ENCODE peak calls at places on chromosomes 16 and 17, in nine cellular contexts. R is ascending aorta, V is fibroblast of pulmonary artery, E is K562, U is HCT116, P is tibial nerve, B is body of pancreas, J is cardiac fibroblast, L is RWPE2. Q is an unnamed sample.

GRCh38 chr17:40315678-40316570 is 6.9 kb downstream of the RARA start:
- DNase-seq in J (no peak), U (no peak), V (no peak), E (peak; percentile 75), B (no peak), P (peak; percentile 9), L (no peak), R (no peak), Q (no peak)

GRCh38 chr16:16857012-16857411 is 478.1 kb downstream of the NPIPA7 start:
- DNase-seq in V (no peak), B (no peak), J (no peak), U (no peak), E (no peak), P (no peak), R (no peak), L (no peak), Q (no peak)

GRCh38 chr17:71600137-71600789 is 520.6 kb upstream of the SOX9 start:
- DNase-seq in J (peak; percentile 5), R (no peak), L (no peak), U (no peak), B (no peak), V (peak; percentile 21), E (no peak), P (no peak), Q (no peak)

GRCh38 chr16:86718118-86718517 is 139.8 kb downstream of the FOXL1 start:
- DNase-seq in B (no peak), V (no peak), L (peak; percentile 76), R (no peak), E (no peak), J (peak; percentile 48), P (no peak), U (no peak), Q (no peak)

GRCh38 chr16:47732122-47732805 is 271.1 kb downstream of the PHKB start:
- DNase-seq in R (no peak), B (no peak), V (peak; percentile 83), U (peak; percentile 42), J (peak; percentile 97), L (no peak), P (no peak), E (no peak), Q (no peak)

GRCh38 chr17:60716766-60717165 is 39.1 kb downstream of the BCAS3 start:
- DNase-seq in B (no peak), J (no peak), E (no peak), P (no peak), U (no peak), R (no peak), L (no peak), V (no peak), Q (no peak)

GRCh38 chr17:373616-374225 is 21.1 kb upstream of the RPH3AL start:
- DNase-seq in V (no peak), E (no peak), R (no peak), L (peak; percentile 5), B (no peak), J (no peak), U (no peak), P (no peak), Q (no peak)

GRCh38 chr17:59786536-59787319 is 79.3 kb downstream of the VMP1 start:
- DNase-seq in E (peak; percentile 96), P (no peak), J (peak; percentile 100), R (peak; percentile 35), V (peak; percentile 100), B (peak; percentile 78), U (peak; percentile 100), L (peak; percentile 84), Q (no peak)

GRCh38 chr17:52383493-52384100 is 225.1 kb upstream of the CA10 start:
- DNase-seq in L (no peak), R (no peak), J (peak; percentile 39), U (peak; percentile 4), P (no peak), B (peak; percentile 71), E (peak; percentile 41), V (peak; percentile 66), Q (no peak)

GRCh38 chr17:1197781-1198490 is 18.2 kb upstream of the ABR start:
- DNase-seq in L (no peak), U (no peak), E (no peak), R (peak; percentile 81), V (peak; percentile 63), B (peak; percentile 65), P (peak; percentile 61), J (no peak), Q (no peak)

GRCh38 chr16:19135896-19136438 is 22.2 kb downstream of the ITPRIPL2 start:
- DNase-seq in L (peak; percentile 91), U (no peak), E (peak; percentile 62), B (no peak), R (no peak), P (no peak), V (no peak), J (peak; percentile 39), Q (no peak)

GRCh38 chr17:16417896-16418683 is 2.7 kb downstream of the TRPV2 start:
- DNase-seq in U (no peak), E (no peak), P (no peak), J (no peak), L (no peak), R (no peak), B (no peak), V (no peak), Q (no peak)

DNA sequence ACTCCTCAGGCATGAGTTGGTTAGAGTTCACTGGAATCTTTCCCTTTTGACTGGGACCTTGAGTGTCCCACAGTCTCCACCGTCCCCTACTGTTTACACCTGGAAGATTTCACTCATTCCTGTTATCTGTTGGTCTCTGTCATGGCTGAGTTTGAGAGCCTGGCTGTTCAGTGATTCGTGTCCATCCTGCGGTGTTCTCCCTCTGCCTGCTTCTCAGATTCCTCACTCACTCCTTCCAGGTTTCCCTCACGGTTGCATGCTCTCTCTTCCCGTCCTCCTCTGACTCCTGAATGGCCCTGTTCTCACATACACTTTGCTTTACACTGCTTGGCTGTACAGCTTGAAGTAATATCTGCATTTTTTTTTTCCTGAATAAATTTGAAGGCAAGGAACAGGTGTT is 24.5 kb downstream of the OR1D5 start:
- DNase-seq in U (no peak), J (no peak), E (no peak), V (no peak), P (no peak), B (no peak), L (no peak), R (no peak), Q (peak; percentile 30)
- TF ChIP-seq CTCF in U (no peak), J (no peak), E (no peak), V (no peak), P (no peak), B (no peak), L (no peak), R (no peak), Q (no peak)

DNA sequence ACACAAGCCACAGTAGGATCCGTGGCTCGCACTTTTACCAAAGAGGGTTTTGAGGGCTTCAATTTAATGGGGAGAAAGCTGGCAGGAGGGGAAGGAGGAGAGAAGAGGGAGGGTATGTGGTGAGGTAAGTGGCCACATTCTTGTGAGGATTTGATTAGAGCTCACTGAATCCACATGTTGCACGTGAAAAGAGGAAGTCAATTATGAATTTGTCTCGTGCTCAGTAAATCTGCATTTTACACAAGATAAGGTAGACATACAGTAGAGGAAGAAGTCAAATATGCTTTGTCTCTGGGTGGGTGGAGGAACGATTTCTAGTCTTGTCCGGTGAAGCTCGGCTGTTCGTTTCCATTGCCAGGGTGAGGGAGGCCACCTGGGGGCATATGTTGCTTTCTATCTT is 862 bp downstream of the ZNF232 start:
- DNase-seq in P (no peak), E (peak; percentile 29), L (no peak), R (no peak), V (no peak), B (no peak), J (no peak), U (no peak), Q (no peak)
- TF ChIP-seq CTCF in P (no peak), E (no peak), L (no peak), R (no peak), V (no peak), B (no peak), J (no peak), U (no peak), Q (no peak)

DNA sequence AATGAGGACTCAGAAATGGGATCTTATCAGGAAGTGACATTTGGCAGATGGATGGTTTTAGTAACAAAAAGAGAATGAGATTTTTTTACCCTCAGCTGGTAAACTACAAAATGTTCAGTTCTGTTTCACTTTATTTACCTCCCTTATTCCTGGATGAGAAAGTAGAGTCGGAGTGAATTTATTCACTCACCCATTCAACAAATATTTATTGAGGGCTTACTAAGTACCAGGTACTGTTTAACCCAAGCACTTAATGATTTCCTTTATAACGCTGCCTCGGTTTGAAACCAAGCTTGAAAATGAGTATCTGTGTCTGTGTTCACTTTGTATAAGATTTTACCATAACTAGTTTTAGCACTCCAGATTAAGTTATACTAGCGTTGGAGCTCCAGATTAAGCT is 38.1 kb downstream of the CDRT15 start:
- DNase-seq in L (no peak), P (no peak), R (no peak), B (no peak), J (no peak), V (no peak), E (no peak), U (no peak), Q (no peak)
- TF ChIP-seq CTCF in L (no peak), P (no peak), R (no peak), B (no peak), J (no peak), V (no peak), E (no peak), U (no peak), Q (no peak)

GRCh38 chr17:82436601-82437324 is 13.8 kb downstream of the CYBC1 start:
- DNase-seq in E (no peak), J (no peak), B (peak; percentile 91), U (no peak), L (no peak), R (no peak), P (no peak), V (no peak), Q (no peak)
- TF ChIP-seq CTCF in E (no peak), J (no peak), B (no peak), U (no peak), L (no peak), R (no peak), P (no peak), V (no peak), Q (no peak)

GRCh38 chr16:80620656-80621605 is 80.1 kb downstream of the DYNLRB2 start:
- DNase-seq in J (no peak), U (no peak), L (no peak), R (no peak), B (no peak), P (no peak), E (no peak), V (no peak), Q (no peak)
- TF ChIP-seq CTCF in J (no peak), U (no peak), L (no peak), R (no peak), B (no peak), P (no peak), E (no peak), V (no peak), Q (no peak)

DNA sequence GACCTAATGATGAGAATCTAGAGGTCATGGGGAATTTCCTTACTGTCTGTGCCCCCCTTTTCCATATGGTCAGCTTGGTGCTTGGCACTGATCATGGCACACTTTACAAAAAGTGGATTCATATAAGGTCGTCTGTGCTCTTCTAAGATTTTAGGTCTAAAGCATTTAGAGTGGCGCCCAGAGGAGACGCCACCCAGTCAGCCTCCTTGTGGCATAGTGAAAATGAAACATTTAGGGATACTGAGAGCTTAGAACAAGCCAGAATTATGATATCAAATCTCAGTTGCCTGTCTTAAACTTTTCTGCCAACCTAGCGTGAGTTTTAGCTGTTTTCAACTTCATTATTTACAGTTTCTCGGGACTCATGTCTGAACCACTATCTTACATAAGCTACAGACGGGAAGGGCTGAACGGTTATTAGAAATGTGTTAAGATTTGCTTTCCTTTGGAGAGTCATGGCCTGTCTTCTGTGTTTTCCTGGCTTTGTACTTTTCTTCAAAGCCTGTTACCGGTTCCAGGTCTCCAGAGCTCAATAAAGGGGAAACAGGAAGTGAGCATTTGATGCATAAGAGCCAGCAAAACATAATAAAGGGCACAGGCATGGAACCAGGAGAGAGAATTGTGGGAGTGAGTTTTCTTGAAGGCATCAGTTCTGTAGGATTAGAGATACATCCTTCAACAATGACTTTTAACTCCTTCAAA is 13.7 kb downstream of the ZNRF1 start:
- DNase-seq in B (no peak), U (no peak), V (no peak), P (no peak), E (no peak), R (no peak), J (no peak), L (no peak), Q (no peak)
- TF ChIP-seq CTCF in B (no peak), U (no peak), V (no peak), P (no peak), E (no peak), R (no peak), J (no peak), L (no peak), Q (no peak)

Q was measured in osteocyte.